ENCODE peak calls at places on chromosomes 11 and 22, in nine cellular contexts. E is NCI-H1092 treated with DMSO at 0.1 percent for 48 hours; N is HT1080; Y is stimulated activated CD8-positive, alpha-beta memory T cell treated with anti-CD3 and anti-CD28 coated beads, Interleukin-4, amount 100 ng/mL, for 4 hours; Q is NCI-H2227 treated with DMSO at 0.1 percent for 48 hours; W is NCI-H2171 treated with DMSO at 0.1 percent for 48 hours; U is activated CD8-positive, alpha-beta memory T cell treated with anti-CD3 and anti-CD28 coated beads for 48 hours; M is NCI-H1417; H is brain microvascular endothelial cell. S is an unnamed sample.

GRCh38 chr11:86578727-86579405 is 93.5 kb downstream of the ME3 start:
- DNase-seq in N (no peak), E (no peak), H (no peak), Q (no peak), W (no peak), Y (no peak), M (no peak), U (no peak), S (no peak)

GRCh38 chr22:24894998-24895397 is 51.5 kb downstream of the LHFPL7 start:
- DNase-seq in E (peak), N (peak), Q (no peak), Y (no peak), M (peak), W (peak), U (no peak), H (peak), S (no peak)

GRCh38 chr11:87092159-87092558 is 54.4 kb downstream of the TMEM135 start:
- DNase-seq in U (no peak), Q (no peak), H (no peak), M (no peak), W (no peak), Y (no peak), N (peak), E (no peak), S (no peak)

GRCh38 chr11:43947003-43947500 is 4.6 kb downstream of the C11orf96 start:
- DNase-seq in U (no peak), W (peak), H (no peak), Y (no peak), E (peak), N (peak), M (no peak), Q (peak), S (no peak)

GRCh38 chr11:68840661-68841653 is 759 bp downstream of the CPT1A start:
- DNase-seq in Y (no peak), N (no peak), W (no peak), H (no peak), U (no peak), M (peak), Q (no peak), E (no peak), S (no peak)

GRCh38 chr11:34755671-34756070 is 134.8 kb downstream of the EHF start:
- DNase-seq in Q (no peak), U (no peak), W (no peak), Y (no peak), M (no peak), H (no peak), N (no peak), E (no peak), S (no peak)

GRCh38 chr11:119808431-119809185 is 79.6 kb upstream of the NECTIN1 start:
- DNase-seq in Y (no peak), E (no peak), H (no peak), U (no peak), W (no peak), N (no peak), Q (no peak), M (no peak), S (no peak)

GRCh38 chr11:9250139-9250582 is 15.0 kb downstream of the DENND5A start:
- DNase-seq in M (no peak), W (no peak), N (no peak), Q (peak), E (no peak), H (no peak), U (no peak), Y (no peak), S (no peak)

GRCh38 chr22:45268167-45268957 is 16.4 kb upstream of the UPK3A start:
- DNase-seq in M (peak), E (peak), Y (no peak), W (peak), H (no peak), Q (peak), U (no peak), N (no peak), S (no peak)

GRCh38 chr11:68141247-68142027 is 20.2 kb upstream of the CHKA start:
- DNase-seq in U (no peak), W (no peak), E (no peak), M (no peak), Y (no peak), Q (no peak), N (no peak), H (no peak), S (no peak)

GRCh38 chr11:58394195-58394594 is 12.5 kb downstream of the OR5B3 start:
- DNase-seq in E (no peak), H (peak), U (no peak), Y (no peak), N (peak), M (no peak), W (no peak), Q (no peak), S (no peak)